ENCODE peak calls at places on chromosomes 7 and 10, in six cellular contexts. U is colonic mucosa, D is adrenal gland, V is OCI-LY7, T is fibroblast of pulmonary artery, M is NCI-H524 treated with DMSO at 0.1 percent for 48 hours. Y is an unnamed sample.

GRCh38 chr10:24762161-24762924 is 38.7 kb upstream of the ARHGAP21 start:
- DNase-seq in U (no peak), T (peak), D (no peak), V (no peak), M (no peak), Y (no peak)

GRCh38 chr7:30433506-30433905 is 45.1 kb downstream of the NOD1 start:
- DNase-seq in D (no peak), U (no peak), M (no peak), T (no peak), V (no peak), Y (no peak)

GRCh38 chr7:108497082-108497725 is 28.7 kb downstream of the PNPLA8 start:
- DNase-seq in V (peak), U (peak), M (peak), D (peak), T (peak), Y (peak)

GRCh38 chr10:22824984-22825383 is 102.9 kb upstream of the ARMC3 start:
- DNase-seq in T (peak), D (no peak), M (no peak), U (no peak), V (no peak), Y (no peak)

GRCh38 chr7:82235710-82236109 is 207.9 kb downstream of the CACNA2D1 start:
- DNase-seq in U (no peak), M (no peak), T (peak), V (no peak), D (no peak), Y (no peak)

GRCh38 chr7:44104880-44105771 is 981 bp downstream of the AEBP1 start:
- DNase-seq in T (peak), U (no peak), M (no peak), V (no peak), D (no peak), Y (no peak)

GRCh38 chr10:69685802-69686585 is 55.9 kb downstream of the FAM241B start:
- DNase-seq in U (peak), V (no peak), M (no peak), D (no peak), T (peak), Y (no peak)

GRCh38 chr10:121284952-121285351 is 313.3 kb downstream of the FGFR2 start:
- DNase-seq in U (no peak), D (peak), M (no peak), T (no peak), V (no peak), Y (no peak)

GRCh38 chr7:48390381-48391327 is 219.4 kb downstream of the ABCA13 start:
- DNase-seq in T (no peak), D (peak), U (no peak), V (no peak), M (no peak), Y (no peak)

GRCh38 chr7:41816111-41816510 is 113.2 kb upstream of the INHBA start:
- DNase-seq in D (no peak), U (no peak), M (no peak), V (no peak), T (no peak), Y (peak)

GRCh38 chr7:138662066-138663061 is 38.8 kb downstream of the SVOPL start:
- DNase-seq in V (no peak), T (no peak), M (no peak), U (no peak), D (no peak), Y (no peak)

GRCh38 chr7:98295467-98296220 is 14.2 kb downstream of the BRI3 start:
- DNase-seq in U (no peak), V (no peak), M (no peak), T (no peak), D (no peak), Y (no peak)

GRCh38 chr10:7260412-7260900 is 150.4 kb downstream of the SFMBT2 start:
- DNase-seq in T (peak), V (peak), M (no peak), U (peak), D (peak), Y (no peak)

GRCh38 chr7:157009170-157009777 is 1.2 kb downstream of the MNX1 start:
- DNase-seq in V (no peak), U (peak), M (no peak), D (no peak), T (no peak), Y (no peak)

GRCh38 chr10:11115337-11115736 is 97.7 kb downstream of the CELF2 start:
- DNase-seq in U (no peak), M (no peak), D (no peak), V (no peak), T (no peak), Y (no peak)

GRCh38 chr7:132575987-132576722 is at the start of gene PLXNA4:
- DNase-seq in M (no peak), V (no peak), U (no peak), T (peak), D (no peak), Y (no peak)

GRCh38 chr10:103145046-103145445 is 48.0 kb downstream of the NT5C2 start:
- DNase-seq in T (peak), D (no peak), V (no peak), U (no peak), M (no peak), Y (no peak)

Y was measured in KG1.